ENCODE peak calls at places on chromosomes 13 and 19, in four cellular contexts. M, V, O and Q are unnamed samples.

GRCh38 chr13:30577381-30577780 is 40.3 kb upstream of the USPL1 start:
- DNase-seq in M (peak; percentile 83), V (peak; percentile 22), O (no peak), Q (no peak)

GRCh38 chr19:54188224-54188871 is 1.0 kb downstream of the MBOAT7 start:
- DNase-seq in M (no peak), V (no peak), O (no peak), Q (no peak)

GRCh38 chr13:34416833-34417425 is 525.1 kb upstream of the NBEA start:
- DNase-seq in M (peak; percentile 92), V (peak; percentile 72), O (no peak), Q (no peak)

GRCh38 chr13:66618702-66619101 is 611.4 kb downstream of the PCDH9 start:
- DNase-seq in M (peak; percentile 72), V (no peak), O (no peak), Q (peak; percentile 44)

GRCh38 chr19:6737873-6738725 is 719 bp upstream of the GPR108 start:
- DNase-seq in M (peak; percentile 84), V (peak; percentile 94), O (peak; percentile 75), Q (peak; percentile 97)

GRCh38 chr19:30674656-30675055 is 302.5 kb downstream of the ZNF536 start:
- DNase-seq in M (no peak), V (no peak), O (no peak), Q (no peak)

GRCh38 chr13:44840131-44840530 is 149.1 kb downstream of the NUFIP1 start:
- DNase-seq in M (no peak), V (no peak), O (no peak), Q (no peak)

GRCh38 chr19:11137542-11138384 is 17.8 kb downstream of the SPC24 start:
- DNase-seq in M (peak; percentile 95), V (peak; percentile 83), O (no peak), Q (peak; percentile 98)

GRCh38 chr13:98509271-98510155 is 67.4 kb downstream of the STK24 start:
- DNase-seq in M (peak; percentile 98), V (peak; percentile 60), O (peak; percentile 75), Q (no peak)

GRCh38 chr13:85148009-85148408 is 651.2 kb downstream of the SLITRK6 start:
- DNase-seq in M (peak; percentile 11), V (no peak), O (no peak), Q (peak; percentile 86)

GRCh38 chr19:51654783-51655182 is 8.2 kb upstream of the SIGLEC14 start:
- DNase-seq in M (no peak), V (no peak), O (no peak), Q (no peak)

GRCh38 chr13:33524086-33524485 is 238.5 kb upstream of the STARD13 start:
- DNase-seq in M (peak; percentile 88), V (no peak), O (no peak), Q (no peak)

GRCh38 chr13:78657699-78658629 is 991 bp downstream of the OBI1 start:
- DNase-seq in M (peak; percentile 32), V (no peak), O (no peak), Q (peak; percentile 18)

GRCh38 chr13:35140831-35141230 is 198.8 kb downstream of the NBEA start:
- DNase-seq in M (no peak), V (no peak), O (no peak), Q (no peak)

GRCh38 chr13:79482271-79482970 is 1.5 kb downstream of the NDFIP2 start:
- DNase-seq in M (no peak), V (no peak), O (no peak), Q (no peak)

DNA sequence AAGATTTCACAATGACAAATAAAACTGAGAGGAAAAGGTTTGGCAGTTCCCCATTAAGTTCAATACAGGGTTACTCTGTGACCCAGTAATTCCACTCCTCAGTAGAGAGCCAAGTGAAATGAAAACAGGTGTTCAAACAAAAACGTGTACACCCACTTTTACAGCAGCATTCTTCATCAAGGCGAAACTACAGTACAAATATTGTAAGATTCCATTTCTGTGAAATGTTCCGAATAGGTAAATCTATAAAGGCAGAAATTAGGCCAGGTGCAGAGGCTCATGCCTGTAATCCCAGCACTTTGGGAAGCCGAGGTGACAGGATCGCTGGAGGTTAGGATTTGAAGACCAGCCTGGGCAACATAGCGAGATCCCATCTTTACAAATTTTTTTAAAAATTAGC is 8.9 kb upstream of the GDF15 start:
- DNase-seq in M (no peak), V (no peak), O (no peak), Q (no peak)
- TF ChIP-seq CTCF in M (no peak), V (no peak), O (no peak), Q (no peak)

DNA sequence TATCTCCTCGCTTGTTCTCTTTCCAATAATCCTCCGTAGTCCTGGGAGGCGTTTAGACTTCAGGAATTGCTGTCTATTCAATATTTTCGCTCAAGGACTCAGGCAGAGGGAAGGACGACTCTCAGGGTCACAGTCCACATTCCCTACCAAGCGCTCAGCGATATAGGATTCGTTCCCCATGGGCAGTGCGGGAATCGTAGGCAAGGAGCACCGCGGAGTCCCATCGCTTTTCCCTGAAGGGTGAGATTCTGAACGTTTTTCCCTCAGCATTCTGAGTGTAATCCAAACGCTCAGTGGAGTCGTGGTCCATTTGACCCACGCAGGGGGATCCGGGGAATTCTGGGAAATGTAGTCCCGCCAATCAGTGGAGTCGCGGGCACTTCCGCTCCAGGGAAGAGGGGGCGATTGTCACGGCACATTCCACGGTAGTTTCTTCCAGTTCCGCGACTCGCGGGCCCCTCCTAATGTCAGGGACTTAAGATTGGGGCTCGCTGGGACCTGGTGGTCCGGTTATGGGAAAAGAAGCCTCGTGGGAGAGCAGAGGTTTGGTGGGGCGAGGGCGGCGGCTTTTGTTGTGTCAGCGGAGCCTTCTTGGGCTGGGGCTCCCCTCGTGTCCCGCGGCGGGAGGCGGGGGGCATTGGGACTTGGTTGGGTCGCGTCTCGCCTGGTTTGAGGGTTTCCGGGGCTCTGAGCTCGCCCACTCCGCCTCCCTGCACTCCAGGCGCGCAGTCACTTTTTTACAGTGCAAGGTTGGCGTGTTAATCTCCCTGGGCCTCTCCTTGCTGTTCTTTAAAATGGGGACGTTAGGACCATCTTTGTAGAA is at the start of gene ZNF234:
- DNase-seq in M (peak; percentile 86), V (peak; percentile 83), O (peak; percentile 81), Q (peak; percentile 91)
- TF ChIP-seq CTCF in M (no peak), V (no peak), O (no peak), Q (peak; percentile 32)

GRCh38 chr13:47908200-47908902 is 92.7 kb downstream of the SUCLA2 start:
- DNase-seq in M (peak; percentile 22), V (no peak), O (no peak), Q (no peak)
- TF ChIP-seq CTCF in M (no peak), V (no peak), O (no peak), Q (no peak)

DNA sequence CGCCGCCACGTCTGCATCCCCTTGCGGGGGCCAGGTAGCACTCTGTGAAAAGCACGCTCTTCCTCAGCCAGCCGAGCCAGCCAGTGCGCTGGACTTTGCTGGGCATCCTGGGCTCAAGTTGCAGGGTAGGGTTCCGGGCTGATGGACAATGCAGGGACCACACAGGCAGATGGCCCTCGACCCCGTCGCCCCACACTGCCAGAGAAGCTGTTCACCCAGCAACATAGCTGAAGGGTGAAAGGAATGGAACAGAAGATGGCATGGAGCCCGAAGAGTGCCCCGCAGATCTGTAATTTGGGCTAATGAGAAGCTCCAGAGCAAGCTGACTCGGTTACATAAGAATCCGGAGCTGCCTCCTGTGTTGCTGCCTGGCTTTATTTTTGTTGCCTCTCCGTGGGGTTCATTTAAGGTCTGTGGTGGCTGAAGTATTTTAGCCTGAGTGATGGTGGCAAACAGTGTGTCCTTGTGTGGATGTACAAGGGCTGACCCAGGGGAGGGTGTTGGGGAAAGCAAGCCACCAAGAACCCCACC is 105.8 kb downstream of the SOX1 start:
- DNase-seq in M (no peak), V (no peak), O (no peak), Q (no peak)
- TF ChIP-seq CTCF in M (no peak), V (no peak), O (no peak), Q (no peak)

DNA sequence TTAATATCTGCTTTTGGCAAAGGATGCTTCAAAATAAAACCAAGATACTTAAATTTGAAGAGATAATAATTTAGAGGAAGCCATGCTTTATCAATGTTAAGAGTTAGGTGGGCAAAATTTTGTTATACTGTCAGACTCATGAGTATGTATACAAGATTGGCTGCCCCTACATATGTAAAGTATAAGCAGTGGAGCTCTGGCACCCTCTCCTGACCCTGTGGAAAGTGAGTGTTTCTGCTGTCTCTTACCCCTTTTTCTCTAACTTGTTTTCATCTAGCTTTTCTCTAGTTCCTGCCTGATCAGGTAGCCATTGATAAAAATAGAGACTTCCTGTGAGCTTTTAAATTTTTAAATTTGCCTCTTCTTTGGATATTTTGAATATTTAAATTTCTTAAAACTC is 710.9 kb upstream of the SPRY2 start:
- DNase-seq in M (peak; percentile 18), V (no peak), O (no peak), Q (peak; percentile 27)
- TF ChIP-seq CTCF in M (no peak), V (no peak), O (no peak), Q (peak; percentile 42)

GRCh38 chr19:35713904-35714440 is 3.8 kb upstream of the KMT2B start:
- DNase-seq in M (no peak), V (no peak), O (no peak), Q (no peak)

GRCh38 chr19:35715981-35716734 is 1.6 kb upstream of the KMT2B start:
- DNase-seq in M (no peak), V (peak; percentile 69), O (no peak), Q (no peak)

GRCh38 chr19:35712910-35713845 is 4.6 kb upstream of the KMT2B start:
- DNase-seq in M (no peak), V (no peak), O (peak; percentile 53), Q (no peak)

GRCh38 chr19:35715355-35715809 is 2.4 kb upstream of the KMT2B start:
- DNase-seq in M (no peak), V (no peak), O (no peak), Q (no peak)

GRCh38 chr19:35714601-35715354 is 3.0 kb upstream of the KMT2B start:
- DNase-seq in M (no peak), V (no peak), O (no peak), Q (no peak)
- TF ChIP-seq CTCF in M (no peak), V (no peak), O (no peak), Q (no peak)

DNA sequence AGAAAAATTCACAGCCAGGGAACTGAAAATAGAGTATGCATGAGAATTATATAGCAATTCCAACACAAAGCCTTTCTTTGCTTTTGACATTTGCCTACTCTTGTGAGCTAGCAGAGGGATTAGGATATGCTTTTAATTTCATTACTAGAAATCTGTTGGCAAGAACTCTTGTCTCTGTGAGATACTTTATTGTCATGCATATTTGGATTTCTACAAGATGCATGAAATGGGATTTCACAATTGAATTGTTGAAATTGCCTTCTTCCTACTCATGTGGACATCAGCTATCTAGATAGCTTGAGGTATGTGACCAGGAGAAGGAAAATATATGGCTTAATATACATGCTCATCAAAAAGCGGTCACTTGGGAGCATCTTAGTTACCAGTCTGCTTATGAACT is 166.0 kb downstream of the SLC7A1 start:
- DNase-seq in M (no peak), V (no peak), O (no peak), Q (peak; percentile 68)
- TF ChIP-seq CTCF in M (no peak), V (no peak), O (no peak), Q (no peak)

GRCh38 chr19:19386373-19386869 is 19.1 kb upstream of the GATAD2A start:
- DNase-seq in M (no peak), V (no peak), O (no peak), Q (no peak)
- TF ChIP-seq CTCF in M (peak; percentile 29), V (no peak), O (peak; percentile 14), Q (peak; percentile 40)